ENCODE peak calls at places on chromosomes 3 and 15, in nine cellular contexts. H, Z, W, I, L, C, A, P and T are unnamed samples.

GRCh38 chr3:152060701-152061100 is 187.3 kb downstream of the SUCNR1 start:
- DNase-seq in H (no peak), Z (peak; percentile 10), W (no peak), I (no peak), L (no peak), C (no peak), A (no peak), P (no peak), T (no peak)

GRCh38 chr15:52234596-52235541 is 43.7 kb upstream of the GNB5 start:
- DNase-seq in H (no peak), Z (no peak), W (no peak), I (peak; percentile 33), L (no peak), C (no peak), A (no peak), P (no peak), T (no peak)

GRCh38 chr3:4409415-4409814 is 57.7 kb downstream of the SUMF1 start:
- DNase-seq in H (no peak), Z (no peak), W (no peak), I (no peak), L (no peak), C (no peak), A (no peak), P (no peak), T (no peak)

GRCh38 chr15:84791763-84792162 is 25.4 kb upstream of the ALPK3 start:
- DNase-seq in H (no peak), Z (no peak), W (no peak), I (no peak), L (no peak), C (no peak), A (no peak), P (no peak), T (no peak)

GRCh38 chr3:27878012-27878383 is 155.9 kb upstream of the EOMES start:
- DNase-seq in H (no peak), Z (no peak), W (no peak), I (no peak), L (no peak), C (no peak), A (no peak), P (no peak), T (no peak)

GRCh38 chr3:126551839-126552687 is 6.7 kb downstream of the C3orf22 start:
- DNase-seq in H (peak; percentile 30), Z (no peak), W (no peak), I (peak; percentile 5), L (no peak), C (peak; percentile 35), A (peak; percentile 2), P (peak; percentile 9), T (no peak)

GRCh38 chr3:195897081-195897852 is 11.1 kb downstream of the TNK2 start:
- DNase-seq in H (peak; percentile 53), Z (no peak), W (peak; percentile 32), I (no peak), L (no peak), C (peak; percentile 77), A (peak; percentile 70), P (no peak), T (peak; percentile 55)

GRCh38 chr3:37259291-37259690 is 84.9 kb upstream of the LRRFIP2 start:
- DNase-seq in H (no peak), Z (no peak), W (no peak), I (no peak), L (no peak), C (no peak), A (no peak), P (no peak), T (no peak)

GRCh38 chr3:188974856-188975611 is 196.7 kb upstream of the TPRG1 start:
- DNase-seq in H (no peak), Z (no peak), W (no peak), I (no peak), L (no peak), C (no peak), A (no peak), P (no peak), T (no peak)

GRCh38 chr15:68676011-68676605 is 97.3 kb downstream of the CORO2B start:
- DNase-seq in H (no peak), Z (no peak), W (no peak), I (no peak), L (no peak), C (peak; percentile 37), A (no peak), P (peak; percentile 39), T (no peak)

GRCh38 chr3:76873509-76874242 is 166.2 kb upstream of the ROBO2 start:
- DNase-seq in H (no peak), Z (peak; percentile 65), W (no peak), I (no peak), L (no peak), C (no peak), A (no peak), P (no peak), T (no peak)

GRCh38 chr3:55692295-55692957 is 205.3 kb upstream of the WNT5A start:
- DNase-seq in H (no peak), Z (no peak), W (no peak), I (no peak), L (no peak), C (no peak), A (no peak), P (no peak), T (no peak)

GRCh38 chr3:107208100-107208499 is 169.1 kb upstream of the CCDC54 start:
- DNase-seq in H (no peak), Z (no peak), W (no peak), I (no peak), L (no peak), C (peak; percentile 69), A (no peak), P (no peak), T (peak; percentile 95)

GRCh38 chr3:97958396-97958795 is 13.8 kb downstream of the RIOX2 start:
- DNase-seq in H (no peak), Z (no peak), W (no peak), I (no peak), L (no peak), C (no peak), A (no peak), P (no peak), T (no peak)

GRCh38 chr3:36210840-36211655 is 169.3 kb upstream of the STAC start:
- DNase-seq in H (no peak), Z (no peak), W (no peak), I (no peak), L (no peak), C (no peak), A (no peak), P (no peak), T (no peak)

GRCh38 chr3:15331606-15332404 is 581 bp downstream of the SH3BP5 start:
- DNase-seq in H (peak; percentile 92), Z (peak; percentile 67), W (no peak), I (peak; percentile 46), L (no peak), C (peak; percentile 84), A (no peak), P (peak; percentile 32), T (peak; percentile 52)

GRCh38 chr3:54345976-54346375 is 223.6 kb downstream of the CACNA2D3 start:
- DNase-seq in H (no peak), Z (peak; percentile 23), W (no peak), I (no peak), L (no peak), C (no peak), A (no peak), P (no peak), T (no peak)

GRCh38 chr3:48899298-48899697 is 616 bp upstream of the SLC25A20 start:
- DNase-seq in H (no peak), Z (no peak), W (no peak), I (no peak), L (no peak), C (no peak), A (no peak), P (no peak), T (no peak)

GRCh38 chr3:56357266-56357665 is 111.0 kb downstream of the ERC2 start:
- DNase-seq in H (no peak), Z (peak; percentile 12), W (no peak), I (no peak), L (no peak), C (no peak), A (no peak), P (no peak), T (no peak)

GRCh38 chr3:85835857-85836470 is 877.2 kb downstream of the CADM2 start:
- DNase-seq in H (no peak), Z (no peak), W (no peak), I (no peak), L (no peak), C (no peak), A (no peak), P (no peak), T (no peak)
- TF ChIP-seq POLR2AphosphoS5 in H (no peak), Z (no peak), W (no peak), I (no peak), L (no peak), C (no peak), A (no peak), P (no peak), T (no peak)

GRCh38 chr3:171790898-171791694 is 19.2 kb downstream of the PLD1 start:
- DNase-seq in H (no peak), Z (no peak), W (no peak), I (no peak), L (no peak), C (no peak), A (no peak), P (no peak), T (peak; percentile 96)
- TF ChIP-seq POLR2AphosphoS5 in H (no peak), Z (no peak), W (no peak), I (no peak), L (no peak), C (no peak), A (no peak), P (no peak), T (no peak)

GRCh38 chr15:56040081-56041035 is 46.9 kb upstream of the NEDD4 start:
- DNase-seq in H (no peak), Z (peak; percentile 54), W (no peak), I (peak; percentile 48), L (peak; percentile 81), C (peak; percentile 87), A (peak; percentile 72), P (peak; percentile 66), T (peak; percentile 92)
- TF ChIP-seq POLR2AphosphoS5 in H (peak; percentile 90), Z (no peak), W (no peak), I (no peak), L (no peak), C (peak; percentile 85), A (peak; percentile 76), P (peak; percentile 23), T (peak; percentile 42)

GRCh38 chr15:70151008-70151407 is 53.3 kb upstream of the TLE3 start:
- DNase-seq in H (no peak), Z (no peak), W (no peak), I (no peak), L (no peak), C (no peak), A (no peak), P (no peak), T (no peak)

GRCh38 chr15:70153948-70154439 is 56.3 kb upstream of the TLE3 start:
- DNase-seq in H (no peak), Z (peak; percentile 26), W (no peak), I (no peak), L (no peak), C (no peak), A (no peak), P (no peak), T (no peak)

GRCh38 chr15:70150405-70150747 is 52.7 kb upstream of the TLE3 start:
- DNase-seq in H (no peak), Z (no peak), W (no peak), I (no peak), L (no peak), C (no peak), A (no peak), P (no peak), T (no peak)

GRCh38 chr15:70151441-70151840 is 53.7 kb upstream of the TLE3 start:
- DNase-seq in H (no peak), Z (no peak), W (no peak), I (no peak), L (no peak), C (no peak), A (no peak), P (no peak), T (no peak)

GRCh38 chr15:70152070-70152480 is 54.4 kb upstream of the TLE3 start:
- DNase-seq in H (no peak), Z (no peak), W (no peak), I (no peak), L (no peak), C (peak; percentile 76), A (no peak), P (peak; percentile 75), T (peak; percentile 92)
- TF ChIP-seq POLR2AphosphoS5 in H (no peak), Z (no peak), W (no peak), I (peak; percentile 44), L (no peak), C (peak; percentile 59), A (no peak), P (no peak), T (no peak)